ENCODE peak calls at places on chromosome 17, in four cellular contexts. One of them, this sample, is unnamed.

GRCh38 chr17:69050999-69051775 is 9.5 kb downstream of the ABCA9 start:
- DNase-seq in choroid plexus epithelial cell: peak
- DNase-seq in BJ: peak
- DNase-seq in stomach: no peak
- DNase-seq in this sample: no peak

GRCh38 chr17:6558932-6559752 is 2.8 kb upstream of the PITPNM3 start:
- DNase-seq in choroid plexus epithelial cell: no peak
- DNase-seq in BJ: no peak
- DNase-seq in stomach: no peak
- DNase-seq in this sample: no peak

GRCh38 chr17:10105513-10106001 is 92.8 kb downstream of the GAS7 start:
- DNase-seq in choroid plexus epithelial cell: peak
- DNase-seq in BJ: peak
- DNase-seq in stomach: no peak
- DNase-seq in this sample: peak

GRCh38 chr17:8442310-8442709 is 6.6 kb downstream of the NDEL1 start:
- DNase-seq in choroid plexus epithelial cell: no peak
- DNase-seq in BJ: no peak
- DNase-seq in stomach: no peak
- DNase-seq in this sample: no peak

GRCh38 chr17:44086364-44087311 is 16.1 kb downstream of the G6PC3 start:
- DNase-seq in choroid plexus epithelial cell: peak
- DNase-seq in BJ: peak
- DNase-seq in stomach: no peak
- DNase-seq in this sample: no peak

GRCh38 chr17:63446981-63447687 is 1.0 kb upstream of the CYB561 start:
- DNase-seq in choroid plexus epithelial cell: no peak
- DNase-seq in BJ: no peak
- DNase-seq in stomach: peak
- DNase-seq in this sample: no peak

GRCh38 chr17:12395733-12396354 is 269.8 kb upstream of the MYOCD start:
- DNase-seq in choroid plexus epithelial cell: peak
- DNase-seq in BJ: no peak
- DNase-seq in stomach: peak
- DNase-seq in this sample: no peak

GRCh38 chr17:21171970-21172510 is 41.9 kb downstream of the TMEM11 start:
- DNase-seq in choroid plexus epithelial cell: no peak
- DNase-seq in BJ: no peak
- DNase-seq in stomach: no peak
- DNase-seq in this sample: no peak

GRCh38 chr17:16926591-16927451 is 45.1 kb downstream of the TNFRSF13B start:
- DNase-seq in choroid plexus epithelial cell: peak
- DNase-seq in BJ: no peak
- DNase-seq in stomach: no peak
- DNase-seq in this sample: no peak

GRCh38 chr17:82940226-82941020 is 100.6 kb upstream of the ZNF750 start:
- DNase-seq in choroid plexus epithelial cell: no peak
- DNase-seq in BJ: no peak
- DNase-seq in stomach: no peak
- DNase-seq in this sample: no peak

GRCh38 chr17:5422505-5422904 is 2.5 kb downstream of the RPAIN start:
- DNase-seq in choroid plexus epithelial cell: peak
- DNase-seq in BJ: no peak
- DNase-seq in stomach: no peak
- DNase-seq in this sample: peak

GRCh38 chr17:82959990-82960418 is 119.4 kb upstream of the METRNL start:
- DNase-seq in choroid plexus epithelial cell: no peak
- DNase-seq in BJ: no peak
- DNase-seq in stomach: peak
- DNase-seq in this sample: no peak

GRCh38 chr17:39009471-39010085 is 42.4 kb upstream of the FBXO47 start:
- DNase-seq in choroid plexus epithelial cell: no peak
- DNase-seq in BJ: no peak
- DNase-seq in stomach: no peak
- DNase-seq in this sample: no peak

GRCh38 chr17:17435323-17435722 is 41.5 kb upstream of the MED9 start:
- DNase-seq in choroid plexus epithelial cell: peak
- DNase-seq in BJ: peak
- DNase-seq in stomach: no peak
- DNase-seq in this sample: peak

GRCh38 chr17:4969551-4970231 is 2.1 kb upstream of the SPAG7 start:
- DNase-seq in choroid plexus epithelial cell: peak
- DNase-seq in BJ: no peak
- DNase-seq in stomach: no peak
- DNase-seq in this sample: no peak

GRCh38 chr17:31452101-31452500 is 60.6 kb downstream of the RAB11FIP4 start:
- DNase-seq in choroid plexus epithelial cell: no peak
- DNase-seq in BJ: no peak
- DNase-seq in stomach: no peak
- DNase-seq in this sample: no peak

GRCh38 chr17:50946223-50946890 is 80.2 kb upstream of the TOB1 start:
- DNase-seq in choroid plexus epithelial cell: no peak
- DNase-seq in BJ: no peak
- DNase-seq in stomach: peak
- DNase-seq in this sample: no peak

GRCh38 chr17:33197342-33197741 is 95.8 kb downstream of the ASIC2 start:
- DNase-seq in choroid plexus epithelial cell: no peak
- DNase-seq in BJ: no peak
- DNase-seq in stomach: no peak
- DNase-seq in this sample: no peak

GRCh38 chr17:9951803-9952202 is 46.7 kb upstream of the RCVRN start:
- DNase-seq in choroid plexus epithelial cell: no peak
- DNase-seq in BJ: no peak
- DNase-seq in stomach: no peak
- DNase-seq in this sample: no peak

GRCh38 chr17:80138856-80139426 is 8.0 kb downstream of the EIF4A3 start:
- DNase-seq in choroid plexus epithelial cell: no peak
- DNase-seq in BJ: no peak
- DNase-seq in stomach: peak
- DNase-seq in this sample: no peak

GRCh38 chr17:75821552-75821951 is 22.7 kb downstream of the UNC13D start:
- DNase-seq in choroid plexus epithelial cell: no peak
- DNase-seq in BJ: no peak
- DNase-seq in stomach: no peak
- DNase-seq in this sample: no peak

GRCh38 chr17:19933221-19933620 is 44.4 kb downstream of the AKAP10 start:
- DNase-seq in choroid plexus epithelial cell: peak
- DNase-seq in BJ: no peak
- DNase-seq in stomach: no peak
- DNase-seq in this sample: no peak

GRCh38 chr17:15377200-15377599 is 35.8 kb upstream of the TEKT3 start:
- DNase-seq in choroid plexus epithelial cell: peak
- DNase-seq in BJ: peak
- DNase-seq in stomach: no peak
- DNase-seq in this sample: peak

GRCh38 chr17:28989028-28989427 is 16.8 kb downstream of the SEZ6 start:
- DNase-seq in choroid plexus epithelial cell: no peak
- DNase-seq in BJ: no peak
- DNase-seq in stomach: no peak
- DNase-seq in this sample: no peak

GRCh38 chr17:45790296-45790922 is 6.3 kb downstream of the CRHR1 start:
- DNase-seq in choroid plexus epithelial cell: no peak
- DNase-seq in BJ: no peak
- DNase-seq in stomach: no peak
- DNase-seq in this sample: no peak

GRCh38 chr17:61398721-61399130 is 917 bp upstream of the TBX2 start:
- DNase-seq in choroid plexus epithelial cell: no peak
- DNase-seq in BJ: no peak
- DNase-seq in stomach: no peak
- DNase-seq in this sample: no peak

GRCh38 chr17:33377837-33378236 is 84.7 kb upstream of the ASIC2 start:
- DNase-seq in choroid plexus epithelial cell: no peak
- DNase-seq in BJ: no peak
- DNase-seq in stomach: no peak
- DNase-seq in this sample: no peak

GRCh38 chr17:82901356-82901755 is 61.5 kb upstream of the ZNF750 start:
- DNase-seq in choroid plexus epithelial cell: no peak
- DNase-seq in BJ: no peak
- DNase-seq in stomach: no peak
- DNase-seq in this sample: no peak

GRCh38 chr17:2911035-2911754 is 115.0 kb downstream of the RAP1GAP2 start:
- DNase-seq in choroid plexus epithelial cell: no peak
- DNase-seq in BJ: no peak
- DNase-seq in stomach: no peak
- DNase-seq in this sample: no peak

GRCh38 chr17:57114085-57114673 is 29.1 kb downstream of the AKAP1 start:
- DNase-seq in choroid plexus epithelial cell: peak
- DNase-seq in BJ: no peak
- DNase-seq in stomach: peak
- DNase-seq in this sample: no peak

DNA sequence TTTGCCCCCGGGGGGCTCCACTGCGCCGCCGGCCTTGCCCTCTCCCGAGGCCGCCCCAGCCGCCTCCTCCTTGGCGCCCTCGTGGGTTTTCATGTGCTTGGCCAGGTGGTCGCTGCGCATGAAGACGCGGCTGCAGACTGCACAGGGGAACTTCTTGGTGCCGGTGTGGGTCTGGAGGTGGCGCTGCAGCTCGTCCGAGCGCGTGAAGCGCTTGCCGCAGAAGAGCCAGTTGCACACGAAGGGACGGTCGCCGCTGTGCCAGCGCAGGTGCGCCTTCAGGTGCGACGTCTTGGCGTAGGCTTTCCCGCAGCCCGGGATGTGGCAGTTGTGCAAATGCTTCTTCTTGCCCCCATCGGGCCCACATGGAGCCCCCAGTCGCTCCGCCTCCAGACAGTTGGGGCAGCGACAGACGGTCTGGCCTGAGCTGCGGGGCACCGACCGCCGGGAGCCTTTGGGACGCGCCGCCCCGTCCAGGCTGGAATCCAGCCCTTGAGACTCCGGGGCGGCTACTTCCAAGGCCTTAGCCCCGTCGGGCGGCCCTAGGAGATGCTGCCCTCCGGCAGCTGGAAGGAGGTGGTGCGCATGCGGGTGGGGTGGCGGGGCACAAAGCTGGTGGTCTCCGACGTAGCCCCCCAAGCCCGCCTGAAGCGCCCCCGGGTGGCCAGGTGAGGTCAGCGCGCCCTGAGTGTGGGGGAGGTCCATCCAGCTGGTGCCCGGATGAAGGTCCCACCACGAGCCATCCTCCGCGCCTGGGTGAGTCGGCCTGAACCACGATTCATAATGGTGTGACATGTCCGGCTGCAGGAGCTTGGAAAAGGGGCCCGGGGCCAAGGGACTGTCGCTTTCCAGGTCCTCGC is 3.4 kb downstream of the SP6 start:
- DNase-seq in choroid plexus epithelial cell: peak
- DNase-seq in BJ: no peak
- DNase-seq in stomach: no peak
- DNase-seq in this sample: no peak
- TF ChIP-seq CTCF in choroid plexus epithelial cell: peak
- TF ChIP-seq CTCF in BJ: peak
- TF ChIP-seq CTCF in stomach: no peak
- TF ChIP-seq CTCF in this sample: peak

GRCh38 chr17:77571141-77571540 is 387.4 kb upstream of the TNRC6C start:
- DNase-seq in choroid plexus epithelial cell: no peak
- DNase-seq in BJ: no peak
- DNase-seq in stomach: no peak
- DNase-seq in this sample: no peak
- H3K4me3 ChIP-seq in choroid plexus epithelial cell: no peak
- H3K4me3 ChIP-seq in BJ: no peak
- H3K4me3 ChIP-seq in stomach: peak
- H3K4me3 ChIP-seq in this sample: no peak

GRCh38 chr17:48589060-48589830 is 796 bp downstream of the HOXB3 start:
- DNase-seq in choroid plexus epithelial cell: no peak
- DNase-seq in BJ: no peak
- DNase-seq in stomach: no peak
- DNase-seq in this sample: no peak

GRCh38 chr17:48587276-48588073 is 2.6 kb downstream of the HOXB3 start:
- DNase-seq in choroid plexus epithelial cell: no peak
- DNase-seq in BJ: no peak
- DNase-seq in stomach: no peak
- DNase-seq in this sample: no peak

GRCh38 chr17:48588519-48588918 is 1.5 kb downstream of the HOXB3 start:
- DNase-seq in choroid plexus epithelial cell: no peak
- DNase-seq in BJ: no peak
- DNase-seq in stomach: no peak
- DNase-seq in this sample: no peak

GRCh38 chr17:48586355-48586924 is 3.6 kb downstream of the HOXB3 start:
- DNase-seq in choroid plexus epithelial cell: no peak
- DNase-seq in BJ: no peak
- DNase-seq in stomach: no peak
- DNase-seq in this sample: no peak

DNA sequence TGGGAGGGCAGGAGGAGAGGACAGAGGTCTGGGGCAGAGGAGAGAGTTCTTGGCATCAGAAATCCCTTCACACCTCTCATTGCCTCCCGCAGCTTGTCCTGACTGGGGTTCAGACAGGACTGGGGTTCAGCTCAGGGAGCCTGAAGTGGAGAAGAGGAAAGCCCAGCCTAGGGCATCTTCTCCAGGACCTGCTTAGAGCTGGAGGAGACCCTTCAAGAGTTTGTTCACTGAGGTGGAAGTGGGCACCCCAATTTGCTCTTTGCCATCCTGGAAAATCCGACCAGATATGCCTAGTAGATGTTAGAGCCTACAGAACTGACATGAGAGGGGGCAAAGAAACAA is 2.0 kb downstream of the HOXB3 start:
- DNase-seq in choroid plexus epithelial cell: no peak
- DNase-seq in BJ: no peak
- DNase-seq in stomach: no peak
- DNase-seq in this sample: no peak
- TF ChIP-seq CTCF in choroid plexus epithelial cell: no peak
- TF ChIP-seq CTCF in BJ: no peak
- TF ChIP-seq CTCF in stomach: no peak
- TF ChIP-seq CTCF in this sample: no peak

GRCh38 chr17:66451188-66452149 is 149.1 kb downstream of the PRKCA start:
- DNase-seq in choroid plexus epithelial cell: no peak
- DNase-seq in BJ: no peak
- DNase-seq in stomach: peak
- DNase-seq in this sample: no peak

GRCh38 chr17:66450008-66450856 is 147.8 kb downstream of the PRKCA start:
- DNase-seq in choroid plexus epithelial cell: peak
- DNase-seq in BJ: no peak
- DNase-seq in stomach: no peak
- DNase-seq in this sample: no peak

GRCh38 chr17:66448008-66448644 is 145.7 kb downstream of the PRKCA start:
- DNase-seq in choroid plexus epithelial cell: no peak
- DNase-seq in BJ: no peak
- DNase-seq in stomach: no peak
- DNase-seq in this sample: no peak

GRCh38 chr17:66450857-66451158 is 148.4 kb downstream of the PRKCA start:
- DNase-seq in choroid plexus epithelial cell: no peak
- DNase-seq in BJ: no peak
- DNase-seq in stomach: no peak
- DNase-seq in this sample: no peak

DNA sequence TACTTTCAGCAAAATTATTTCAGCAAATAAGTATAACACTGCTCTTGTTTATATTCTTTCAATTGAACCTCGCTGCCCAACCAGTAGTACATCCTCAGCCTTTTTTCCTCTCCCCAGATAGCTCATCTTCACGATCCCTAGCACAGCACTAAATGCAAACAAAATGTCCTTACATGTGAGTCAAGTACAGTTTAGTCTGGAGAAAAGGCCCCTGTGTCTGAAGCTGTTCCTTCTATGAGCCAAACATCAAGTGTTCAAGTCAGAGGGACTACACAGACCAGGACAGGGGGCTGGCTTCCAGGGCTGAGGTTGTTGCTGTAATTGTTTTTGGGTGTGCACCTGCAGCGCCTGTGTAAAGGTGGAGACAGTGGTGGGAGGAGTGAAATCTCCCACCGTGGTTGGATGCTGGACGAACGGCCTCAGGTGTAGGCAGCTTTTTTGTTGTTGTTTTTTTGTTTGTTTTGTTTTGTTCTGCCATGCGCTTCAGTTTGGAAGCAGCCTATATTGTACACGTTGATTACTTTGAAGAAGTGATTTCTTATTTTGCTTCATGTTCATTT is 147.1 kb downstream of the PRKCA start:
- DNase-seq in choroid plexus epithelial cell: no peak
- DNase-seq in BJ: no peak
- DNase-seq in stomach: no peak
- DNase-seq in this sample: no peak
- H3K4me3 ChIP-seq in choroid plexus epithelial cell: no peak
- H3K4me3 ChIP-seq in BJ: no peak
- H3K4me3 ChIP-seq in stomach: no peak
- H3K4me3 ChIP-seq in this sample: no peak

This sample was measured in AG04449.